ENCODE peak calls at places on chromosomes 12 and 14, in ten cellular contexts. One of them, this sample, is unnamed. For H3K4me1, the result is how much of the 10 kb centered on the place peaks cover.

GRCh38 chr14:79712302-79712950 is 498.9 kb downstream of the DIO2 start:
- DNase-seq in lung: no peak
- DNase-seq in effector memory CD4-positive, alpha-beta T cell: no peak
- DNase-seq in BE2C: no peak
- DNase-seq in fibroblast of lung: no peak
- DNase-seq in A549: no peak
- DNase-seq in A673: no peak
- DNase-seq in cardiac muscle cell: no peak
- DNase-seq in upper lobe of left lung: no peak
- DNase-seq in left ventricle myocardium inferior: no peak
- DNase-seq in this sample: no peak

GRCh38 chr12:131487379-131488129 is 223.3 kb upstream of the SFSWAP start:
- DNase-seq in BE2C: no peak
- DNase-seq in cardiac muscle cell: no peak
- DNase-seq in upper lobe of left lung: peak
- DNase-seq in lung: peak
- DNase-seq in effector memory CD4-positive, alpha-beta T cell: no peak
- DNase-seq in A673: peak
- DNase-seq in left ventricle myocardium inferior: no peak
- DNase-seq in A549: peak
- DNase-seq in fibroblast of lung: no peak
- DNase-seq in this sample: peak

GRCh38 chr12:49301759-49302158 is 6.8 kb downstream of the PRPH start:
- DNase-seq in cardiac muscle cell: no peak
- DNase-seq in left ventricle myocardium inferior: no peak
- DNase-seq in lung: no peak
- DNase-seq in effector memory CD4-positive, alpha-beta T cell: no peak
- DNase-seq in BE2C: no peak
- DNase-seq in upper lobe of left lung: no peak
- DNase-seq in fibroblast of lung: no peak
- DNase-seq in A673: no peak
- DNase-seq in A549: no peak
- DNase-seq in this sample: no peak

GRCh38 chr14:91360490-91361235 is 57.0 kb downstream of the CCDC88C start:
- DNase-seq in effector memory CD4-positive, alpha-beta T cell: no peak
- DNase-seq in A549: no peak
- DNase-seq in A673: no peak
- DNase-seq in upper lobe of left lung: no peak
- DNase-seq in lung: no peak
- DNase-seq in left ventricle myocardium inferior: no peak
- DNase-seq in cardiac muscle cell: no peak
- DNase-seq in BE2C: no peak
- DNase-seq in fibroblast of lung: no peak
- DNase-seq in this sample: no peak

GRCh38 chr12:109165599-109165998 is 49.2 kb downstream of the ACACB start:
- DNase-seq in cardiac muscle cell: no peak
- DNase-seq in left ventricle myocardium inferior: no peak
- DNase-seq in BE2C: no peak
- DNase-seq in A549: no peak
- DNase-seq in lung: no peak
- DNase-seq in A673: no peak
- DNase-seq in upper lobe of left lung: no peak
- DNase-seq in fibroblast of lung: peak
- DNase-seq in effector memory CD4-positive, alpha-beta T cell: no peak
- DNase-seq in this sample: no peak

GRCh38 chr12:79426121-79426520 is 264.6 kb downstream of the PAWR start:
- DNase-seq in lung: no peak
- DNase-seq in A549: no peak
- DNase-seq in effector memory CD4-positive, alpha-beta T cell: no peak
- DNase-seq in fibroblast of lung: no peak
- DNase-seq in cardiac muscle cell: no peak
- DNase-seq in BE2C: no peak
- DNase-seq in left ventricle myocardium inferior: no peak
- DNase-seq in upper lobe of left lung: no peak
- DNase-seq in A673: no peak
- DNase-seq in this sample: peak

GRCh38 chr12:69238589-69239285 is 632 bp upstream of the CPSF6 start:
- DNase-seq in cardiac muscle cell: no peak
- DNase-seq in upper lobe of left lung: no peak
- DNase-seq in lung: no peak
- DNase-seq in BE2C: no peak
- DNase-seq in effector memory CD4-positive, alpha-beta T cell: no peak
- DNase-seq in left ventricle myocardium inferior: no peak
- DNase-seq in fibroblast of lung: no peak
- DNase-seq in A673: no peak
- DNase-seq in A549: no peak
- DNase-seq in this sample: no peak

GRCh38 chr12:78101946-78102635 is 271.4 kb downstream of the NAV3 start:
- DNase-seq in A549: peak
- DNase-seq in effector memory CD4-positive, alpha-beta T cell: no peak
- DNase-seq in cardiac muscle cell: no peak
- DNase-seq in left ventricle myocardium inferior: no peak
- DNase-seq in A673: peak
- DNase-seq in upper lobe of left lung: no peak
- DNase-seq in fibroblast of lung: no peak
- DNase-seq in lung: no peak
- DNase-seq in BE2C: no peak
- DNase-seq in this sample: no peak

DNA sequence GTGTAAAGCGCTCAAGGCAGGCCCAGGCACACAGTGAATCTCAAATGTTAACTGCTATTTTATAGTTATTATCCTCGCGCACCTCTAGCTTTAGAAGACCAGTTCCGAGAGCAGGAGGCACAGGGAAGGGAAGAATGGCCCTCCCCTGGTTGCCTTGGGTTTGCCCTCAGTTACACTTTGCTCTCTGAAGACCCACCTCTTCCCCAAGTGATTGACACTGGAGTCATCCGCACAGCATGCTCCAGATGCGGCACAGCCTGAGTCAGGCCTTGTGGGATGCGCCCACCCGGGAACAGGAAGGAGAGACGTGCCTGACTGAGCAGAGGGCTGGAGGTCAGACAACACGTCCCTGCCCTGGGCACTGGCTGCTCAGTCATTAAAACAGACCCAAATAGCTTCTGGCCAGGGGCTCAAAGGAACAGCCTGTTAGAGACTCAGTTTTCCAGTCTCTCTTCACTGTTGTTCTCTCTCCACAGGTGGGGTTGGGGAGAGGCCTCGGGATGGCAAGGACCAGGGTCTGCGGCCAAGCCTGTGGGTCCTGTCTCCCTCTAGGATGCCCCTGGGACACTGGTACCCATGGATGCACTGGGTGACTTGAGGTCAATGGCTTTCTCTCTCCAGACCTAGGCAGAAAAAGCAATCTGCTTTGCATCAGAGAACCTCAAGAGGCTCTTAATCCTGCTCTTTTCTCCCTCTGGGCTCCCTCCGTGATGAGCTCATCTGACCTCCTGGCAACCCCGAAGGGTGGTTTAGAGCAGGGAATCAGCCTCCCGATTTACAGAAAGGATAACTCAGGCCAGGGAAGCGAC is 13.6 kb upstream of the MLXIP start:
- DNase-seq in cardiac muscle cell: peak
- DNase-seq in effector memory CD4-positive, alpha-beta T cell: no peak
- DNase-seq in BE2C: peak
- DNase-seq in left ventricle myocardium inferior: peak
- DNase-seq in A673: peak
- DNase-seq in upper lobe of left lung: no peak
- DNase-seq in A549: peak
- DNase-seq in lung: no peak
- DNase-seq in fibroblast of lung: peak
- DNase-seq in this sample: no peak
- H3K4me3 ChIP-seq in cardiac muscle cell: no peak
- H3K4me3 ChIP-seq in effector memory CD4-positive, alpha-beta T cell: no peak
- H3K4me3 ChIP-seq in BE2C: peak
- H3K4me3 ChIP-seq in left ventricle myocardium inferior: peak
- H3K4me3 ChIP-seq in A673: no peak
- H3K4me3 ChIP-seq in upper lobe of left lung: no peak
- H3K4me3 ChIP-seq in A549: no peak
- H3K4me3 ChIP-seq in lung: no peak
- H3K4me3 ChIP-seq in fibroblast of lung: no peak
- H3K4me3 ChIP-seq in this sample: no peak

DNA sequence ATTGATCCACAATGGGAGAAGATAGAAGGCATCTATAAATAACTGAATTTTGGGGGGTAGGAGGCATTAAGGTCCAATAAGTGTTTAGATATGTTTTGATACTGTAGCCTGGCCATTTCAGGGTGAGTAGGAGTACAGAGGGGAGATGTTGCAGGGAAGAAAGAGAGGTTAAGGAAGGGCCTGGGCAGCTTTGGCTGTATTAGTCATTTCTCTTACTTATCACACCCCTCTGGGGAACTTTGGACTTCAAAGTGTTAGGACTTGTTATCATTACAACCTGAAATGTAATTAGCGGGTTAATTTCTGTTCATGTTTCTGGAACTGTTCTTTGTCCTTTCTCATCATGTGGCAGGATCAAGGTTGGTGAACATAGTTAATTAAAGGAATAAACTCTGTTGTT is 40.3 kb downstream of the SUSD6 start:
- DNase-seq in left ventricle myocardium inferior: no peak
- DNase-seq in effector memory CD4-positive, alpha-beta T cell: no peak
- DNase-seq in fibroblast of lung: no peak
- DNase-seq in A549: no peak
- DNase-seq in upper lobe of left lung: no peak
- DNase-seq in BE2C: no peak
- DNase-seq in lung: no peak
- DNase-seq in cardiac muscle cell: no peak
- DNase-seq in A673: no peak
- DNase-seq in this sample: peak
- H3K4me1 ChIP-seq in left ventricle myocardium inferior: half or more
- H3K4me1 ChIP-seq in effector memory CD4-positive, alpha-beta T cell: under half
- H3K4me1 ChIP-seq in fibroblast of lung: under half
- H3K4me1 ChIP-seq in A549: half or more
- H3K4me1 ChIP-seq in upper lobe of left lung: half or more
- H3K4me1 ChIP-seq in BE2C: under half
- H3K4me1 ChIP-seq in lung: half or more
- H3K4me1 ChIP-seq in cardiac muscle cell: half or more
- H3K4me1 ChIP-seq in A673: under half
- H3K4me1 ChIP-seq in this sample: under half

DNA sequence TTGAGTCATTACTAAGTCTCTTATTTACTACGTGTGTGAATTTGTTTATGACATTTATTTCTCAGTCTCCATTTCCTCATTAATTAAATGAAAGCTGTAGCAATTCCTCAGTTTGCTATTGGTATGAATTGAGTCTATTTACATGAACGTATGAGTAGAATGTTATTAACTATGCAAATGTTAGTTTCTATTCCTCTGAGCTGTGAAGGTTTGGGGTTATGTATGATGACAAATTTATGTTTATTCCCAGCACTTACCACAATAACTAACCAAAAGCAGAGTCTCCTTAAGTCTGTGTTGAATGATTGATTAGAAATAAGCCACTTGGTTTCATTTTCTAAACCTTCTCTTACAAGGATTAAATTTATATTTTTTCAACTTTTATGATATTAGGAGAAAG is 1340.9 kb downstream of the FSCB start:
- DNase-seq in lung: no peak
- DNase-seq in left ventricle myocardium inferior: no peak
- DNase-seq in A673: no peak
- DNase-seq in cardiac muscle cell: no peak
- DNase-seq in fibroblast of lung: no peak
- DNase-seq in upper lobe of left lung: no peak
- DNase-seq in A549: no peak
- DNase-seq in BE2C: no peak
- DNase-seq in effector memory CD4-positive, alpha-beta T cell: no peak
- DNase-seq in this sample: no peak
- H3K4me3 ChIP-seq in lung: no peak
- H3K4me3 ChIP-seq in left ventricle myocardium inferior: no peak
- H3K4me3 ChIP-seq in A673: no peak
- H3K4me3 ChIP-seq in cardiac muscle cell: no peak
- H3K4me3 ChIP-seq in fibroblast of lung: no peak
- H3K4me3 ChIP-seq in upper lobe of left lung: no peak
- H3K4me3 ChIP-seq in A549: no peak
- H3K4me3 ChIP-seq in BE2C: no peak
- H3K4me3 ChIP-seq in effector memory CD4-positive, alpha-beta T cell: no peak
- H3K4me3 ChIP-seq in this sample: no peak

GRCh38 chr12:22339691-22340090 is 5.2 kb upstream of the ST8SIA1 start:
- DNase-seq in BE2C: no peak
- DNase-seq in effector memory CD4-positive, alpha-beta T cell: no peak
- DNase-seq in A673: no peak
- DNase-seq in upper lobe of left lung: no peak
- DNase-seq in lung: no peak
- DNase-seq in A549: no peak
- DNase-seq in cardiac muscle cell: no peak
- DNase-seq in fibroblast of lung: no peak
- DNase-seq in left ventricle myocardium inferior: no peak
- DNase-seq in this sample: no peak

GRCh38 chr12:22332191-22332590 is 2.3 kb downstream of the ST8SIA1 start:
- DNase-seq in upper lobe of left lung: no peak
- DNase-seq in left ventricle myocardium inferior: no peak
- DNase-seq in cardiac muscle cell: no peak
- DNase-seq in lung: no peak
- DNase-seq in fibroblast of lung: no peak
- DNase-seq in BE2C: no peak
- DNase-seq in A673: no peak
- DNase-seq in effector memory CD4-positive, alpha-beta T cell: no peak
- DNase-seq in A549: no peak
- DNase-seq in this sample: no peak

GRCh38 chr12:22333186-22333745 is 1.2 kb downstream of the ST8SIA1 start:
- DNase-seq in effector memory CD4-positive, alpha-beta T cell: no peak
- DNase-seq in BE2C: no peak
- DNase-seq in lung: no peak
- DNase-seq in A673: no peak
- DNase-seq in A549: no peak
- DNase-seq in cardiac muscle cell: no peak
- DNase-seq in fibroblast of lung: peak
- DNase-seq in upper lobe of left lung: no peak
- DNase-seq in left ventricle myocardium inferior: no peak
- DNase-seq in this sample: no peak

GRCh38 chr12:22334696-22335290 is at the start of gene ST8SIA1:
- DNase-seq in A549: no peak
- DNase-seq in effector memory CD4-positive, alpha-beta T cell: peak
- DNase-seq in BE2C: peak
- DNase-seq in left ventricle myocardium inferior: peak
- DNase-seq in lung: no peak
- DNase-seq in A673: peak
- DNase-seq in upper lobe of left lung: no peak
- DNase-seq in cardiac muscle cell: peak
- DNase-seq in fibroblast of lung: peak
- DNase-seq in this sample: peak

DNA sequence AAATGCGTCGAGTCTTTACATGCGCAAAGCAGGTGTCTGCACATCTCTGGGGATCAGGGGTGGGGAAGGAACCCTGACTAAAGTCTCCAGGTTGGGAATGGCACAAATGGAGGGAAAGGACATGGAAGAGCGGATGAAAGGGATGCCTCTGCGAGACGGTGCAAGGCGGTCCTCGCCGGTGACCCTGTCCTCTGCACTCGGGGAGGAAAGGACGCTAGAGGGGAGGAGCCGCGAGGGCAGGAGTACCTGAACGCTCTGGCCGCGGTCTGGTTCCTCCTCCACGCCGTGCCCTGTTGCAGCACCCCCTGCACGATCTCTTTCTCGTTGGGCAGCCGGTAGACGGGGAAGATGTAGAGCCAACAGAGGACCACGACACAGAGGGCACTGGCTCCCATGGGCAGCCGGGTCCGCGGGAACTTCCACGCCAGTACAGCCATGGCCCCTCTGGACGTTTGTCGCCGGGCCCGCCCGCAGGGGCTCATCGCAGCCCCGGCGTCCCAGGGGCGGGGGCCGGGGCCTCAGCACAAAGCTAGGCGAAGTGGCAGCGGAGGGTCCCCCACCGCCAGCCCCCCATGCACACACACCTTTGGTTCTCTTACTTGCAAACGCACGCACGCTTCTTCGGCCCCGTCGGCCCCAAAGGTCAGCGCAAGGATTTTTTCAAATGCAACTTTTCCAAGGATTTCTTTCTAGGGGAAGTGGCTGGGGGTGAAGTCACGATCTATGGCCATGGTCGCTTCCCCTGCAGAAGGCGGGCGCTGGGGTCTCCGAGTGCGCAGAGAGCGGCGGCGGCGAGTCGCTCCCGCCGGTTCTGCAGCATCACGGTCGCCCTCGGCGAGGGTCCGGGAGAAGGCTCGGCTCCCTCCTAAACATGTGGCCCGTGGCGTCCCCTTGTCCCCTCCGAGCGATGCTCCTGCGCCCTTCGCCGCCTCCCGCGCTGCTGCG is 484 bp downstream of the ST8SIA1 start:
- DNase-seq in left ventricle myocardium inferior: no peak
- DNase-seq in lung: no peak
- DNase-seq in A549: no peak
- DNase-seq in cardiac muscle cell: peak
- DNase-seq in effector memory CD4-positive, alpha-beta T cell: no peak
- DNase-seq in fibroblast of lung: no peak
- DNase-seq in upper lobe of left lung: no peak
- DNase-seq in A673: no peak
- DNase-seq in BE2C: peak
- DNase-seq in this sample: no peak
- H3K4me1 ChIP-seq in left ventricle myocardium inferior: under half
- H3K4me1 ChIP-seq in lung: under half
- H3K4me1 ChIP-seq in A549: under half
- H3K4me1 ChIP-seq in cardiac muscle cell: under half
- H3K4me1 ChIP-seq in effector memory CD4-positive, alpha-beta T cell: under half
- H3K4me1 ChIP-seq in fibroblast of lung: under half
- H3K4me1 ChIP-seq in upper lobe of left lung: under half
- H3K4me1 ChIP-seq in A673: under half
- H3K4me1 ChIP-seq in BE2C: under half
- H3K4me1 ChIP-seq in this sample: under half